ENCODE peak calls at places on chromosomes 6 and 20, in ten cellular contexts. One of them, this sample, is unnamed.

GRCh38 chr20:63333241-63333836 is 27.8 kb downstream of the CHRNA4 start:
- DNase-seq in fibroblast of the aortic adventitia: no peak
- DNase-seq in mucosa of descending colon: no peak
- DNase-seq in nephron progenitor cell: peak; percentile 35
- DNase-seq in MM.1S: no peak
- DNase-seq in left ventricle myocardium inferior: peak; percentile 12
- DNase-seq in cardiac muscle cell: no peak
- DNase-seq in CD4-positive, alpha-beta T cell: no peak
- DNase-seq in kidney: peak; percentile 62
- DNase-seq in adrenal gland: no peak
- DNase-seq in this sample: no peak

GRCh38 chr6:3247255-3248146 is 11.2 kb upstream of the PSMG4 start:
- DNase-seq in CD4-positive, alpha-beta T cell: no peak
- DNase-seq in adrenal gland: peak; percentile 84
- DNase-seq in MM.1S: no peak
- DNase-seq in left ventricle myocardium inferior: no peak
- DNase-seq in nephron progenitor cell: peak; percentile 57
- DNase-seq in fibroblast of the aortic adventitia: peak; percentile 61
- DNase-seq in cardiac muscle cell: peak; percentile 83
- DNase-seq in kidney: peak; percentile 90
- DNase-seq in mucosa of descending colon: peak; percentile 67
- DNase-seq in this sample: no peak

GRCh38 chr6:164826831-164827468 is 482.5 kb downstream of the C6orf118 start:
- DNase-seq in mucosa of descending colon: no peak
- DNase-seq in nephron progenitor cell: no peak
- DNase-seq in fibroblast of the aortic adventitia: peak; percentile 35
- DNase-seq in MM.1S: no peak
- DNase-seq in adrenal gland: peak; percentile 13
- DNase-seq in cardiac muscle cell: no peak
- DNase-seq in kidney: no peak
- DNase-seq in CD4-positive, alpha-beta T cell: no peak
- DNase-seq in left ventricle myocardium inferior: no peak
- DNase-seq in this sample: no peak

GRCh38 chr20:35503841-35504460 is 25.5 kb downstream of the C20orf173 start:
- DNase-seq in MM.1S: no peak
- DNase-seq in left ventricle myocardium inferior: peak; percentile 38
- DNase-seq in cardiac muscle cell: peak; percentile 43
- DNase-seq in nephron progenitor cell: no peak
- DNase-seq in fibroblast of the aortic adventitia: peak; percentile 8
- DNase-seq in kidney: no peak
- DNase-seq in CD4-positive, alpha-beta T cell: no peak
- DNase-seq in adrenal gland: no peak
- DNase-seq in mucosa of descending colon: no peak
- DNase-seq in this sample: no peak

GRCh38 chr6:167455371-167455770 is 130.5 kb downstream of the TTLL2 start:
- DNase-seq in MM.1S: no peak
- DNase-seq in kidney: no peak
- DNase-seq in cardiac muscle cell: no peak
- DNase-seq in nephron progenitor cell: no peak
- DNase-seq in adrenal gland: no peak
- DNase-seq in CD4-positive, alpha-beta T cell: no peak
- DNase-seq in fibroblast of the aortic adventitia: no peak
- DNase-seq in left ventricle myocardium inferior: no peak
- DNase-seq in mucosa of descending colon: no peak
- DNase-seq in this sample: no peak

GRCh38 chr6:160088069-160088773 is 33.4 kb upstream of the SLC22A1 start:
- DNase-seq in adrenal gland: peak; percentile 80
- DNase-seq in MM.1S: no peak
- DNase-seq in kidney: no peak
- DNase-seq in fibroblast of the aortic adventitia: peak; percentile 91
- DNase-seq in mucosa of descending colon: peak; percentile 77
- DNase-seq in nephron progenitor cell: peak; percentile 56
- DNase-seq in CD4-positive, alpha-beta T cell: no peak
- DNase-seq in cardiac muscle cell: peak; percentile 85
- DNase-seq in left ventricle myocardium inferior: peak; percentile 51
- DNase-seq in this sample: no peak

GRCh38 chr6:105483492-105483891 is 80.6 kb upstream of the PREP start:
- DNase-seq in nephron progenitor cell: no peak
- DNase-seq in mucosa of descending colon: no peak
- DNase-seq in MM.1S: no peak
- DNase-seq in cardiac muscle cell: peak; percentile 32
- DNase-seq in kidney: no peak
- DNase-seq in left ventricle myocardium inferior: no peak
- DNase-seq in fibroblast of the aortic adventitia: peak; percentile 73
- DNase-seq in CD4-positive, alpha-beta T cell: no peak
- DNase-seq in adrenal gland: peak; percentile 51
- DNase-seq in this sample: no peak

GRCh38 chr6:897561-898207 is 204.7 kb upstream of the EXOC2 start:
- DNase-seq in fibroblast of the aortic adventitia: no peak
- DNase-seq in cardiac muscle cell: no peak
- DNase-seq in CD4-positive, alpha-beta T cell: no peak
- DNase-seq in adrenal gland: no peak
- DNase-seq in mucosa of descending colon: no peak
- DNase-seq in nephron progenitor cell: no peak
- DNase-seq in MM.1S: no peak
- DNase-seq in left ventricle myocardium inferior: no peak
- DNase-seq in kidney: no peak
- DNase-seq in this sample: no peak

GRCh38 chr6:138404666-138405337 is 779 bp downstream of the HEBP2 start:
- DNase-seq in adrenal gland: peak; percentile 35
- DNase-seq in kidney: peak; percentile 80
- DNase-seq in CD4-positive, alpha-beta T cell: no peak
- DNase-seq in fibroblast of the aortic adventitia: peak; percentile 23
- DNase-seq in left ventricle myocardium inferior: peak; percentile 29
- DNase-seq in nephron progenitor cell: peak; percentile 33
- DNase-seq in mucosa of descending colon: peak; percentile 64
- DNase-seq in MM.1S: no peak
- DNase-seq in cardiac muscle cell: peak; percentile 29
- DNase-seq in this sample: no peak

GRCh38 chr6:438634-439170 is 47.1 kb downstream of the IRF4 start:
- DNase-seq in mucosa of descending colon: no peak
- DNase-seq in adrenal gland: no peak
- DNase-seq in cardiac muscle cell: no peak
- DNase-seq in kidney: no peak
- DNase-seq in fibroblast of the aortic adventitia: no peak
- DNase-seq in MM.1S: no peak
- DNase-seq in CD4-positive, alpha-beta T cell: no peak
- DNase-seq in left ventricle myocardium inferior: no peak
- DNase-seq in nephron progenitor cell: no peak
- DNase-seq in this sample: no peak

GRCh38 chr20:49281059-49281912 is 3.4 kb upstream of the ZNFX1 start:
- DNase-seq in nephron progenitor cell: no peak
- DNase-seq in mucosa of descending colon: no peak
- DNase-seq in adrenal gland: no peak
- DNase-seq in cardiac muscle cell: peak; percentile 61
- DNase-seq in left ventricle myocardium inferior: no peak
- DNase-seq in kidney: no peak
- DNase-seq in MM.1S: no peak
- DNase-seq in CD4-positive, alpha-beta T cell: no peak
- DNase-seq in fibroblast of the aortic adventitia: no peak
- DNase-seq in this sample: no peak

GRCh38 chr6:169913096-169913615 is 161.7 kb downstream of the ERMARD start:
- DNase-seq in adrenal gland: no peak
- DNase-seq in kidney: no peak
- DNase-seq in cardiac muscle cell: no peak
- DNase-seq in left ventricle myocardium inferior: no peak
- DNase-seq in mucosa of descending colon: no peak
- DNase-seq in CD4-positive, alpha-beta T cell: no peak
- DNase-seq in fibroblast of the aortic adventitia: no peak
- DNase-seq in nephron progenitor cell: no peak
- DNase-seq in MM.1S: no peak
- DNase-seq in this sample: no peak

GRCh38 chr6:134063966-134064445 is 11.6 kb upstream of the SLC2A12 start:
- DNase-seq in fibroblast of the aortic adventitia: peak; percentile 90
- DNase-seq in nephron progenitor cell: peak; percentile 52
- DNase-seq in kidney: no peak
- DNase-seq in CD4-positive, alpha-beta T cell: peak; percentile 29
- DNase-seq in cardiac muscle cell: peak; percentile 86
- DNase-seq in mucosa of descending colon: peak; percentile 35
- DNase-seq in MM.1S: peak; percentile 59
- DNase-seq in adrenal gland: peak; percentile 57
- DNase-seq in left ventricle myocardium inferior: peak; percentile 19
- DNase-seq in this sample: peak; percentile 76

GRCh38 chr6:110877154-110877564 is 2.6 kb downstream of the AMD1 start:
- DNase-seq in mucosa of descending colon: no peak
- DNase-seq in CD4-positive, alpha-beta T cell: no peak
- DNase-seq in cardiac muscle cell: no peak
- DNase-seq in MM.1S: no peak
- DNase-seq in fibroblast of the aortic adventitia: peak; percentile 21
- DNase-seq in kidney: no peak
- DNase-seq in nephron progenitor cell: peak; percentile 20
- DNase-seq in adrenal gland: no peak
- DNase-seq in left ventricle myocardium inferior: no peak
- DNase-seq in this sample: no peak

DNA sequence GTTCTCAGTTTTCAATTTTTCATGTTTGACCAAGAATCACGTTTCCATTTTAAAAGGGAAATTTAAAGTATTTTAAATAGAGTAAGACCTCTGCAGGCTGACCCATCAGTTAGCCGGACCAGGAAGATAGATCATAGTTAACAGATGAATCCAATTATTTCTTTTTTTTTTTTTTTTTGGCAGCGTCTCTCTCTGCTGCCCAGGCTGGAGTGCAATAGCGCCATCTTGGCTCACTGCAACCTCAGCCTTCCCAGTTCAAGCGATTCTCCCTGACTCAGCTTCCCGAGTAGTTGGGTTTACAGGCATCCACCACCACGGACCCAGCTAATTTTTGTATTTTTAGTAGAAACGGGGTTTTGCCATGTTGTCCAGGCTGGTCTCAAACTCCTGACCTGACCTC is 256.7 kb upstream of the CNR1 start:
- DNase-seq in adrenal gland: no peak
- DNase-seq in MM.1S: no peak
- DNase-seq in left ventricle myocardium inferior: no peak
- DNase-seq in nephron progenitor cell: no peak
- DNase-seq in cardiac muscle cell: no peak
- DNase-seq in mucosa of descending colon: no peak
- DNase-seq in CD4-positive, alpha-beta T cell: no peak
- DNase-seq in kidney: no peak
- DNase-seq in fibroblast of the aortic adventitia: no peak
- DNase-seq in this sample: no peak
- TF ChIP-seq CTCF in adrenal gland: peak; percentile 23
- TF ChIP-seq CTCF in MM.1S: no peak
- TF ChIP-seq CTCF in left ventricle myocardium inferior: no peak
- TF ChIP-seq CTCF in nephron progenitor cell: no peak
- TF ChIP-seq CTCF in cardiac muscle cell: no peak
- TF ChIP-seq CTCF in mucosa of descending colon: no peak
- TF ChIP-seq CTCF in CD4-positive, alpha-beta T cell: no peak
- TF ChIP-seq CTCF in kidney: no peak
- TF ChIP-seq CTCF in fibroblast of the aortic adventitia: peak; percentile 5
- TF ChIP-seq CTCF in this sample: no peak

GRCh38 chr6:127855542-127856159 is 45.2 kb downstream of the THEMIS start:
- DNase-seq in MM.1S: peak; percentile 57
- DNase-seq in cardiac muscle cell: peak; percentile 61
- DNase-seq in left ventricle myocardium inferior: no peak
- DNase-seq in fibroblast of the aortic adventitia: peak; percentile 64
- DNase-seq in mucosa of descending colon: no peak
- DNase-seq in nephron progenitor cell: no peak
- DNase-seq in adrenal gland: peak; percentile 11
- DNase-seq in kidney: no peak
- DNase-seq in CD4-positive, alpha-beta T cell: peak; percentile 22
- DNase-seq in this sample: no peak
- TF ChIP-seq CTCF in MM.1S: peak; percentile 63
- TF ChIP-seq CTCF in cardiac muscle cell: peak; percentile 63
- TF ChIP-seq CTCF in left ventricle myocardium inferior: peak; percentile 50
- TF ChIP-seq CTCF in fibroblast of the aortic adventitia: peak; percentile 64
- TF ChIP-seq CTCF in mucosa of descending colon: no peak
- TF ChIP-seq CTCF in nephron progenitor cell: peak; percentile 34
- TF ChIP-seq CTCF in adrenal gland: peak; percentile 44
- TF ChIP-seq CTCF in kidney: peak; percentile 26
- TF ChIP-seq CTCF in CD4-positive, alpha-beta T cell: peak; percentile 74
- TF ChIP-seq CTCF in this sample: peak; percentile 47

GRCh38 chr20:33669224-33669623 is 2.5 kb downstream of the ACTL10 start:
- DNase-seq in adrenal gland: no peak
- DNase-seq in nephron progenitor cell: no peak
- DNase-seq in left ventricle myocardium inferior: no peak
- DNase-seq in MM.1S: no peak
- DNase-seq in CD4-positive, alpha-beta T cell: no peak
- DNase-seq in kidney: peak; percentile 57
- DNase-seq in cardiac muscle cell: no peak
- DNase-seq in fibroblast of the aortic adventitia: no peak
- DNase-seq in mucosa of descending colon: no peak
- DNase-seq in this sample: no peak

GRCh38 chr20:33667245-33668086 is 723 bp downstream of the ACTL10 start:
- DNase-seq in cardiac muscle cell: peak; percentile 86
- DNase-seq in CD4-positive, alpha-beta T cell: peak; percentile 36
- DNase-seq in kidney: peak; percentile 88
- DNase-seq in MM.1S: peak; percentile 82
- DNase-seq in adrenal gland: peak; percentile 55
- DNase-seq in mucosa of descending colon: peak; percentile 85
- DNase-seq in fibroblast of the aortic adventitia: peak; percentile 74
- DNase-seq in nephron progenitor cell: peak; percentile 31
- DNase-seq in left ventricle myocardium inferior: peak; percentile 58
- DNase-seq in this sample: peak; percentile 39

GRCh38 chr20:33666293-33667244 is at the start of gene ACTL10:
- DNase-seq in cardiac muscle cell: peak; percentile 99
- DNase-seq in mucosa of descending colon: peak; percentile 99
- DNase-seq in fibroblast of the aortic adventitia: peak; percentile 99
- DNase-seq in kidney: peak; percentile 99
- DNase-seq in left ventricle myocardium inferior: peak; percentile 98
- DNase-seq in CD4-positive, alpha-beta T cell: peak; percentile 73
- DNase-seq in nephron progenitor cell: peak; percentile 85
- DNase-seq in adrenal gland: peak; percentile 97
- DNase-seq in MM.1S: peak; percentile 98
- DNase-seq in this sample: peak; percentile 94

GRCh38 chr20:33668791-33669155 is 2.0 kb downstream of the ACTL10 start:
- DNase-seq in MM.1S: no peak
- DNase-seq in CD4-positive, alpha-beta T cell: no peak
- DNase-seq in mucosa of descending colon: no peak
- DNase-seq in adrenal gland: no peak
- DNase-seq in fibroblast of the aortic adventitia: no peak
- DNase-seq in left ventricle myocardium inferior: peak; percentile 10
- DNase-seq in cardiac muscle cell: no peak
- DNase-seq in nephron progenitor cell: no peak
- DNase-seq in kidney: no peak
- DNase-seq in this sample: no peak

GRCh38 chr20:33668087-33668790 is 1.5 kb downstream of the ACTL10 start:
- DNase-seq in MM.1S: no peak
- DNase-seq in fibroblast of the aortic adventitia: no peak
- DNase-seq in kidney: peak; percentile 93
- DNase-seq in cardiac muscle cell: no peak
- DNase-seq in left ventricle myocardium inferior: peak; percentile 76
- DNase-seq in adrenal gland: peak; percentile 69
- DNase-seq in mucosa of descending colon: peak; percentile 90
- DNase-seq in CD4-positive, alpha-beta T cell: peak; percentile 70
- DNase-seq in nephron progenitor cell: peak; percentile 76
- DNase-seq in this sample: peak; percentile 86
- TF ChIP-seq CTCF in MM.1S: no peak
- TF ChIP-seq CTCF in fibroblast of the aortic adventitia: peak; percentile 85
- TF ChIP-seq CTCF in kidney: peak; percentile 95
- TF ChIP-seq CTCF in cardiac muscle cell: peak; percentile 92
- TF ChIP-seq CTCF in left ventricle myocardium inferior: peak; percentile 84
- TF ChIP-seq CTCF in adrenal gland: peak; percentile 61
- TF ChIP-seq CTCF in mucosa of descending colon: peak; percentile 80
- TF ChIP-seq CTCF in CD4-positive, alpha-beta T cell: peak; percentile 88
- TF ChIP-seq CTCF in nephron progenitor cell: peak; percentile 65
- TF ChIP-seq CTCF in this sample: peak; percentile 85

DNA sequence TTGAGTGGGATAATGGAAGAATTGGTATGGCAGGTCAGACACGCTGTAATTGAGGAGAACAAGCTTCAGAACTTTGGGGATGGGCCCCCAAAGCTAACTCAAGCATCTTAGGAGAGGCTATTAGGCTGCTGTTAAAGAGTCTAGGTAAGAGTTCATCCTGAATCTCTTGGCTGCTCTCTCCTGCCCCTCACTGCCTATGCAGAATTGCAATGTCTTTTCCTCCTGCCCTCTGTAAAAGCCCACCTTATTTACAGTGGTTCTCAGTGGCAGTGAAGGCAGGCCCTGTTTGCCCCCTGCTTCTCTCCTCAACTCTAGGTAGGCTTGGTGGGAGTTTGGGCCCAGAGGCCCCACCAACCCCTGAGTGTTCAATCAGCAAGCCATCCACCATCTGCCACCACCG is 55.0 kb downstream of the LYRM2 start:
- DNase-seq in mucosa of descending colon: no peak
- DNase-seq in MM.1S: no peak
- DNase-seq in left ventricle myocardium inferior: no peak
- DNase-seq in fibroblast of the aortic adventitia: no peak
- DNase-seq in CD4-positive, alpha-beta T cell: no peak
- DNase-seq in nephron progenitor cell: no peak
- DNase-seq in cardiac muscle cell: no peak
- DNase-seq in adrenal gland: no peak
- DNase-seq in kidney: no peak
- DNase-seq in this sample: no peak
- TF ChIP-seq CTCF in mucosa of descending colon: no peak
- TF ChIP-seq CTCF in MM.1S: no peak
- TF ChIP-seq CTCF in left ventricle myocardium inferior: no peak
- TF ChIP-seq CTCF in fibroblast of the aortic adventitia: no peak
- TF ChIP-seq CTCF in CD4-positive, alpha-beta T cell: no peak
- TF ChIP-seq CTCF in nephron progenitor cell: no peak
- TF ChIP-seq CTCF in cardiac muscle cell: no peak
- TF ChIP-seq CTCF in adrenal gland: no peak
- TF ChIP-seq CTCF in kidney: no peak
- TF ChIP-seq CTCF in this sample: no peak

This sample was measured in GM10248.